ENCODE peak calls at places on chromosomes 3 and 15, in four cellular contexts. One of them, this sample, is unnamed.
A peak's percentile ranks its signal among the peaks of the same experiment; 100 is the strongest.

GRCh38 chr3:43838009-43838758 is 147.4 kb downstream of the ABHD5 start:
- DNase-seq in A549: no peak
- DNase-seq in transverse colon: no peak
- DNase-seq in stomach: no peak
- DNase-seq in this sample: no peak

GRCh38 chr3:53077476-53078220 is 31.8 kb upstream of the SFMBT1 start:
- DNase-seq in stomach: no peak
- DNase-seq in A549: no peak
- DNase-seq in transverse colon: no peak
- DNase-seq in this sample: no peak

GRCh38 chr3:12239301-12239700 is 49.6 kb upstream of the PPARG start:
- DNase-seq in A549: no peak
- DNase-seq in transverse colon: no peak
- DNase-seq in stomach: no peak
- DNase-seq in this sample: peak; percentile 20

GRCh38 chr3:135918600-135918999 is 46.9 kb upstream of the PPP2R3A start:
- DNase-seq in stomach: no peak
- DNase-seq in transverse colon: no peak
- DNase-seq in A549: no peak
- DNase-seq in this sample: no peak

GRCh38 chr15:38490231-38490630 is 36.3 kb downstream of the FAM98B start:
- DNase-seq in stomach: no peak
- DNase-seq in transverse colon: no peak
- DNase-seq in A549: no peak
- DNase-seq in this sample: no peak

GRCh38 chr3:16888785-16889607 is 4.2 kb downstream of the PLCL2 start:
- DNase-seq in A549: no peak
- DNase-seq in stomach: no peak
- DNase-seq in transverse colon: no peak
- DNase-seq in this sample: no peak

GRCh38 chr3:128133273-128133883 is 9.8 kb upstream of the RUVBL1 start:
- DNase-seq in stomach: no peak
- DNase-seq in A549: no peak
- DNase-seq in transverse colon: peak; percentile 25
- DNase-seq in this sample: no peak

GRCh38 chr3:46705022-46705530 is 3.9 kb downstream of the TMIE start:
- DNase-seq in A549: peak; percentile 51
- DNase-seq in stomach: peak; percentile 80
- DNase-seq in transverse colon: peak; percentile 77
- DNase-seq in this sample: peak; percentile 61

GRCh38 chr15:39638041-39638440 is 57.2 kb downstream of the THBS1 start:
- DNase-seq in A549: no peak
- DNase-seq in transverse colon: no peak
- DNase-seq in stomach: no peak
- DNase-seq in this sample: no peak

GRCh38 chr3:22660076-22660475 is 543.1 kb upstream of the UBE2E2 start:
- DNase-seq in stomach: no peak
- DNase-seq in transverse colon: no peak
- DNase-seq in A549: no peak
- DNase-seq in this sample: no peak

GRCh38 chr3:14234197-14235002 is 55.8 kb downstream of the LSM3 start:
- DNase-seq in stomach: peak; percentile 64
- DNase-seq in transverse colon: peak; percentile 73
- DNase-seq in A549: no peak
- DNase-seq in this sample: peak; percentile 51

GRCh38 chr3:37701729-37702128 is 160.0 kb upstream of the CTDSPL start:
- DNase-seq in transverse colon: no peak
- DNase-seq in A549: no peak
- DNase-seq in stomach: no peak
- DNase-seq in this sample: no peak

GRCh38 chr3:70539908-70540307 is 227.5 kb upstream of the MDFIC2 start:
- DNase-seq in A549: no peak
- DNase-seq in transverse colon: no peak
- DNase-seq in stomach: no peak
- DNase-seq in this sample: no peak

GRCh38 chr3:152379415-152380042 is 110.8 kb downstream of the MBNL1 start:
- DNase-seq in stomach: no peak
- DNase-seq in transverse colon: no peak
- DNase-seq in A549: no peak
- DNase-seq in this sample: no peak

GRCh38 chr15:31803388-31803884 is 226.9 kb upstream of the CHRNA7 start:
- DNase-seq in A549: no peak
- DNase-seq in stomach: no peak
- DNase-seq in transverse colon: no peak
- DNase-seq in this sample: no peak

GRCh38 chr3:136914739-136915138 is 43.0 kb upstream of the IL20RB start:
- DNase-seq in transverse colon: no peak
- DNase-seq in A549: no peak
- DNase-seq in stomach: no peak
- DNase-seq in this sample: no peak

GRCh38 chr3:127206611-127207516 is 13.9 kb downstream of the PRR23E start:
- DNase-seq in stomach: peak; percentile 16
- DNase-seq in transverse colon: no peak
- DNase-seq in A549: no peak
- DNase-seq in this sample: no peak

GRCh38 chr15:48681274-48681840 is 35.8 kb upstream of the FBN1 start:
- DNase-seq in transverse colon: no peak
- DNase-seq in A549: no peak
- DNase-seq in stomach: no peak
- DNase-seq in this sample: no peak

GRCh38 chr3:64242435-64242834 is 17.2 kb upstream of the PRICKLE2 start:
- DNase-seq in A549: no peak
- DNase-seq in stomach: peak; percentile 36
- DNase-seq in transverse colon: no peak
- DNase-seq in this sample: no peak

GRCh38 chr3:195546130-195546560 is 3.0 kb upstream of the PPP1R2 start:
- DNase-seq in A549: peak; percentile 21
- DNase-seq in stomach: peak; percentile 43
- DNase-seq in transverse colon: peak; percentile 26
- DNase-seq in this sample: peak; percentile 33

GRCh38 chr15:74535388-74536084 is 5.5 kb upstream of the ARID3B start:
- DNase-seq in stomach: no peak
- DNase-seq in A549: no peak
- DNase-seq in transverse colon: no peak
- DNase-seq in this sample: no peak

GRCh38 chr15:56032366-56032765 is 39.0 kb upstream of the NEDD4 start:
- DNase-seq in stomach: no peak
- DNase-seq in A549: no peak
- DNase-seq in transverse colon: no peak
- DNase-seq in this sample: no peak

GRCh38 chr15:31136612-31137328 is 35.2 kb upstream of the TRPM1 start:
- DNase-seq in A549: no peak
- DNase-seq in transverse colon: no peak
- DNase-seq in stomach: no peak
- DNase-seq in this sample: no peak

GRCh38 chr3:55309336-55309735 is 177.8 kb downstream of the WNT5A start:
- DNase-seq in stomach: no peak
- DNase-seq in transverse colon: no peak
- DNase-seq in A549: no peak
- DNase-seq in this sample: no peak

GRCh38 chr3:37058117-37058516 is 64.8 kb downstream of the MLH1 start:
- DNase-seq in stomach: no peak
- DNase-seq in A549: no peak
- DNase-seq in transverse colon: no peak
- DNase-seq in this sample: no peak

GRCh38 chr15:76996076-76996525 is 1.2 kb downstream of the PSTPIP1 start:
- DNase-seq in A549: no peak
- DNase-seq in stomach: no peak
- DNase-seq in transverse colon: no peak
- DNase-seq in this sample: no peak

GRCh38 chr3:72123908-72124441 is 339.0 kb upstream of the PROK2 start:
- DNase-seq in A549: peak; percentile 55
- DNase-seq in transverse colon: peak; percentile 28
- DNase-seq in stomach: peak; percentile 47
- DNase-seq in this sample: peak; percentile 46

GRCh38 chr3:48974076-48974864 is 15.8 kb upstream of the P4HTM start:
- DNase-seq in transverse colon: no peak
- DNase-seq in stomach: no peak
- DNase-seq in A549: no peak
- DNase-seq in this sample: no peak

GRCh38 chr3:13877911-13878710 is 1.8 kb downstream of the WNT7A start:
- DNase-seq in transverse colon: no peak
- DNase-seq in A549: no peak
- DNase-seq in stomach: no peak
- DNase-seq in this sample: no peak

GRCh38 chr3:65953301-65953812 is 85.4 kb downstream of the MAGI1 start:
- DNase-seq in transverse colon: peak; percentile 86
- DNase-seq in stomach: peak; percentile 93
- DNase-seq in A549: no peak
- DNase-seq in this sample: no peak

GRCh38 chr15:96345560-96346389 is 15.3 kb downstream of the NR2F2 start:
- DNase-seq in stomach: peak; percentile 72
- DNase-seq in transverse colon: no peak
- DNase-seq in A549: peak; percentile 94
- DNase-seq in this sample: peak; percentile 87

GRCh38 chr3:9184464-9184835 is 65.0 kb downstream of the SRGAP3 start:
- DNase-seq in stomach: no peak
- DNase-seq in A549: no peak
- DNase-seq in transverse colon: no peak
- DNase-seq in this sample: no peak

GRCh38 chr3:195070321-195070720 is 200.6 kb downstream of the XXYLT1 start:
- DNase-seq in A549: no peak
- DNase-seq in stomach: no peak
- DNase-seq in transverse colon: peak; percentile 7
- DNase-seq in this sample: no peak

GRCh38 chr3:58349792-58350626 is 17.3 kb downstream of the PXK start:
- DNase-seq in A549: no peak
- DNase-seq in stomach: peak; percentile 51
- DNase-seq in transverse colon: no peak
- DNase-seq in this sample: no peak

GRCh38 chr3:172033392-172033791 is 6.0 kb upstream of the FNDC3B start:
- DNase-seq in transverse colon: no peak
- DNase-seq in A549: no peak
- DNase-seq in stomach: no peak
- DNase-seq in this sample: no peak

GRCh38 chr3:187296915-187297314 is 5.4 kb upstream of the MASP1 start:
- DNase-seq in A549: no peak
- DNase-seq in transverse colon: no peak
- DNase-seq in stomach: no peak
- DNase-seq in this sample: no peak

GRCh38 chr15:91939432-91939831 is 85.9 kb downstream of the SLCO3A1 start:
- DNase-seq in transverse colon: no peak
- DNase-seq in stomach: no peak
- DNase-seq in A549: no peak
- DNase-seq in this sample: no peak

GRCh38 chr15:91941871-91942270 is 88.4 kb downstream of the SLCO3A1 start:
- DNase-seq in transverse colon: no peak
- DNase-seq in A549: no peak
- DNase-seq in stomach: no peak
- DNase-seq in this sample: no peak

GRCh38 chr15:91942676-91943417 is 89.3 kb downstream of the SLCO3A1 start:
- DNase-seq in A549: peak; percentile 64
- DNase-seq in transverse colon: peak; percentile 84
- DNase-seq in stomach: peak; percentile 72
- DNase-seq in this sample: peak; percentile 70

GRCh38 chr15:91944334-91944733 is 90.8 kb downstream of the SLCO3A1 start:
- DNase-seq in stomach: no peak
- DNase-seq in A549: no peak
- DNase-seq in transverse colon: no peak
- DNase-seq in this sample: no peak

GRCh38 chr15:91940466-91941381 is 87.2 kb downstream of the SLCO3A1 start:
- DNase-seq in A549: no peak
- DNase-seq in transverse colon: no peak
- DNase-seq in stomach: no peak
- DNase-seq in this sample: no peak
- TF ChIP-seq CTCF in A549: no peak
- TF ChIP-seq CTCF in transverse colon: no peak
- TF ChIP-seq CTCF in stomach: no peak
- TF ChIP-seq CTCF in this sample: no peak

GRCh38 chr3:105093371-105093770 is 273.3 kb upstream of the ALCAM start:
- DNase-seq in transverse colon: no peak
- DNase-seq in stomach: no peak
- DNase-seq in A549: no peak
- DNase-seq in this sample: no peak
- H3K4me3 ChIP-seq in transverse colon: no peak overlapping the region
- H3K4me3 ChIP-seq in stomach: no peak overlapping the region
- H3K4me3 ChIP-seq in A549: no peak overlapping the region
- H3K4me3 ChIP-seq in this sample: no peak overlapping the region

DNA sequence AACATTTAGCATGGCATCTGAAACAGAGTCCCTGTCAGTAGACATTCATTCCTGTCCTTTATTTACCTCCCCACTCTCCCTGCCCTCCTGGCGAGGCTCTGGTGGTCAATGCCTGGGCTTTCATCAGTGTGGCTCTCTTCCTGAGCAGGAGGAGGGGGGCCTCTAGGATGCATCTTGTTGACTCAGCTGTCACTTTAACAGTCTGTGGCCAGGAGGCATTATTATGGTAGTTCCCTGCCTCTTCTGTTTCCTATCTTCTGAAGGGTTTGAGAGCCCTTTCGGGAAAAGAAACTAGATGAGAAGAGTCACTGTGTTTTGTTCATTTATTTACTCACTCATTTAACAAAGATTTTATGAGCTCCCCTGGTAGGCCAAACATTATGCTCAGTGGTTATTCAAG is 2.4 kb upstream of the PPP1R14D start:
- DNase-seq in transverse colon: no peak
- DNase-seq in stomach: no peak
- DNase-seq in A549: no peak
- DNase-seq in this sample: no peak
- TF ChIP-seq EP300 in transverse colon: no peak
- TF ChIP-seq EP300 in stomach: no peak
- TF ChIP-seq EP300 in A549: no peak
- TF ChIP-seq EP300 in this sample: no peak

GRCh38 chr3:119795849-119796248 is 13.9 kb downstream of the NR1I2 start:
- DNase-seq in transverse colon: no peak
- DNase-seq in A549: no peak
- DNase-seq in stomach: no peak
- DNase-seq in this sample: no peak

GRCh38 chr3:119796785-119797184 is 14.9 kb downstream of the NR1I2 start:
- DNase-seq in transverse colon: no peak
- DNase-seq in A549: no peak
- DNase-seq in stomach: no peak
- DNase-seq in this sample: no peak

GRCh38 chr3:119794401-119794800 is 12.5 kb downstream of the NR1I2 start:
- DNase-seq in stomach: no peak
- DNase-seq in A549: no peak
- DNase-seq in transverse colon: no peak
- DNase-seq in this sample: no peak

GRCh38 chr3:119794971-119795612 is 13.2 kb downstream of the NR1I2 start:
- DNase-seq in stomach: peak; percentile 30
- DNase-seq in transverse colon: peak; percentile 82
- DNase-seq in A549: peak; percentile 76
- DNase-seq in this sample: no peak

DNA sequence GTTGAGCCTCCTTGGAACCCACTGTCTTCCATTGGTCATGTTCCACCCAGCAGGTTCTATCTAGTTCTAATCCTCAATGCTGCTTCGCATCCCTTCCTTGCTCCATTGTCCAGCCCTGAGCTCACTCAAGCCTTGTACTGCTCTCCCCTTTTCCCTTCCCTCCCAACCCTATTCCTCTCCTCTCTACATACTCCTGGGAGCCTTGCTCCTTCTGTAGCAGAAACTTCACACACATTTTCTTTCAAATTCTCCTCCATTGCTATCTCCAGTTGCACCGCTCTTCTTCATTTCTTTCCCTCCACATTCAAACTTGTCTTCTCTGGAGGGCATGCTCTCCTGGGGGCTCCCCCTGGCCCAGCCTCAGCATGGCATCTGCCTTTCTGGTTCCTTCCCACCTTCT is 14.5 kb downstream of the NR1I2 start:
- DNase-seq in stomach: no peak
- DNase-seq in A549: no peak
- DNase-seq in transverse colon: no peak
- DNase-seq in this sample: no peak
- TF ChIP-seq CTCF in stomach: no peak
- TF ChIP-seq CTCF in A549: no peak
- TF ChIP-seq CTCF in transverse colon: no peak
- TF ChIP-seq CTCF in this sample: no peak

This sample was measured in tibial nerve.